ENCODE peak calls at places on chromosomes 4 and X, in ten cellular contexts. B is MM.1S, E is ovary, M is H9, S is suprapubic skin, D is GM23338, N is tibial nerve, Q is mammary epithelial cell, V is lung, I is sigmoid colon. Y is an unnamed sample.

GRCh38 chr4:27463816-27464215 is 603.2 kb downstream of the STIM2 start:
- DNase-seq in D (no peak), E (no peak), Q (peak; percentile 32), M (no peak), V (no peak), B (no peak), N (no peak), I (no peak), S (no peak), Y (no peak)

GRCh38 chrX:132749406-132749805 is 209.0 kb downstream of the HS6ST2 start:
- DNase-seq in V (no peak), I (no peak), D (no peak), Q (no peak), E (no peak), B (no peak), M (no peak), N (no peak), S (no peak), Y (no peak)

GRCh38 chr4:130257271-130257670 is 1161.3 kb downstream of the C4orf33 start:
- DNase-seq in B (no peak), E (no peak), S (no peak), N (no peak), V (no peak), M (no peak), D (no peak), Q (peak; percentile 91), I (no peak), Y (no peak)

GRCh38 chr4:82721819-82722423 is 76.7 kb downstream of the SCD5 start:
- DNase-seq in D (no peak), E (no peak), B (peak; percentile 45), Q (no peak), M (no peak), S (no peak), N (no peak), I (no peak), V (no peak), Y (no peak)

GRCh38 chrX:9293051-9293496 is 171.8 kb upstream of the TBL1X start:
- DNase-seq in E (no peak), V (no peak), I (no peak), B (no peak), M (peak; percentile 77), Q (no peak), D (peak; percentile 74), S (no peak), N (no peak), Y (no peak)

GRCh38 chr4:177961709-177962380 is 519.6 kb upstream of the AGA start:
- DNase-seq in Q (no peak), E (no peak), S (no peak), N (no peak), I (no peak), V (no peak), B (no peak), M (no peak), D (no peak), Y (no peak)

GRCh38 chrX:44225667-44226066 is 117.8 kb downstream of the EFHC2 start:
- DNase-seq in M (no peak), Q (peak; percentile 11), N (no peak), S (no peak), E (no peak), I (no peak), D (no peak), B (no peak), V (no peak), Y (no peak)

GRCh38 chr4:127139788-127140286 is 492.9 kb upstream of the INTU start:
- DNase-seq in E (no peak), B (no peak), D (no peak), V (no peak), I (no peak), Q (no peak), M (no peak), S (no peak), N (no peak), Y (no peak)

GRCh38 chrX:108001218-108001814 is 19.1 kb upstream of the TEX13B start:
- DNase-seq in S (no peak), D (peak; percentile 68), B (peak; percentile 64), V (no peak), I (no peak), E (no peak), Q (peak; percentile 14), N (no peak), M (no peak), Y (no peak)

GRCh38 chr4:37440519-37440900 is 196.0 kb downstream of the NWD2 start:
- DNase-seq in M (no peak), S (no peak), V (no peak), D (no peak), I (no peak), E (no peak), B (no peak), N (no peak), Q (no peak), Y (no peak)

GRCh38 chr4:115950806-115951205 is 837.4 kb upstream of the NDST4 start:
- DNase-seq in I (no peak), N (no peak), B (no peak), V (no peak), D (no peak), E (no peak), Q (no peak), S (no peak), M (no peak), Y (no peak)

GRCh38 chrX:78066110-78066509 is 37.9 kb upstream of the PGK1 start:
- DNase-seq in Q (no peak), V (no peak), D (no peak), M (no peak), S (no peak), N (no peak), I (no peak), E (no peak), B (no peak), Y (no peak)

GRCh38 chrX:78064152-78064551 is 39.9 kb upstream of the PGK1 start:
- DNase-seq in Q (no peak), E (no peak), D (no peak), N (no peak), S (no peak), M (no peak), V (no peak), I (no peak), B (no peak), Y (no peak)

DNA sequence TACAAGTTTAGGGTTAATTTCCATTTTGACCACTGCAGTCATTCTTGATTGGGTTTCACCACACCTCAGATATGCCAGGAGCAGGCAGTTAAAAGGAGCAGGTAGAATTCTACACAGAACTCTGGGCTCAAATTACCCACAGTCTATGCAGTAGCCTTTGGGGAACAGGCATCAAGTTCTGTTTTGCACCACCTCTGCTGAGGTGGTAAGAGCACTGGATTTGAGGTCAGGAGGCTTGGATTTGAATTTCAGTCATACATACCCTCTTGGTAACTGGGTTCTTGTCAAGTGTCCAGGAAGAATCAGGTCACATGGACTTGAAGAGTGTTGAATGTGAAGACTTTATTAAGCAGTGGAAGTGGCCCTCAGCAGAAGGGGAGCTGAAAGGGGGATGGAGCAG is 40.4 kb upstream of the PGK1 start:
- DNase-seq in B (no peak), Q (no peak), V (no peak), E (no peak), I (no peak), M (no peak), D (no peak), S (no peak), N (no peak), Y (no peak)
- H3K27ac ChIP-seq in B (no peak overlapping the region), Q (no peak overlapping the region), V (no peak overlapping the region), E (no peak overlapping the region), I (no peak overlapping the region), M (no peak overlapping the region), D (no peak overlapping the region), S (no peak overlapping the region), N (no peak overlapping the region), Y (no peak overlapping the region)

DNA sequence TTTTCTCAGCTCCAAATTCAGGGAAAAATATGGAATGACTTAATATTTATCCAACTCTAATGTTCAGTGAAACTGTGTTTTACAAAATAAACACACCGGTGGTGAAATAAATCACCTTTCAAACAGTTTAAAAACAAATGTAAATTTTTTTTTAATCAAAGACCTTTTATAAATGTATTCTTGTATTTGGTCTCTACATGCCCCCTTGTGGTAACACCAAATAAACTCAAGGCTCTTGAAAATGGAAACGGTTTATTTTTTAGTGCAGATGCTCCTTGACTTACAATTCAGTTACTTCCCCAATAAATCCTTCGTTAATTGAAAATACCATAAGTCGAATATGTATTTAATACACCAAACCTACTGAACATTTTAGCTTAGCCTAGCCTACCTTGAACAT is 45.9 kb upstream of the ITM2A start:
- DNase-seq in D (peak; percentile 29), E (no peak), S (no peak), Q (peak; percentile 7), V (no peak), M (no peak), I (no peak), N (peak; percentile 6), B (peak; percentile 61), Y (no peak)
- TF ChIP-seq CTCF in D (peak; percentile 41), E (peak; percentile 55), S (no peak), Q (peak; percentile 39), V (no peak), M (peak; percentile 64), I (no peak), N (peak; percentile 13), B (peak; percentile 55), Y (no peak)

GRCh38 chrX:83658731-83659130 is 150.6 kb downstream of the POU3F4 start:
- DNase-seq in N (no peak), Q (no peak), M (no peak), S (no peak), B (peak; percentile 9), D (peak; percentile 1), E (no peak), V (no peak), I (no peak), Y (no peak)
- H3K27ac ChIP-seq in N (no peak overlapping the region), Q (no peak overlapping the region), M (no peak overlapping the region), S (no peak overlapping the region), B (no peak overlapping the region), D (no peak overlapping the region), E (no peak overlapping the region), V (no peak overlapping the region), I (no peak overlapping the region), Y (no peak overlapping the region)

GRCh38 chr4:112905728-112906127 is 143.7 kb upstream of the ANK2 start:
- DNase-seq in I (no peak), D (no peak), B (no peak), Q (no peak), N (no peak), S (no peak), M (no peak), E (no peak), V (no peak), Y (no peak)

GRCh38 chr4:112908511-112908910 is 140.9 kb upstream of the ANK2 start:
- DNase-seq in N (no peak), M (no peak), V (no peak), D (peak; percentile 26), B (no peak), E (no peak), Q (no peak), I (no peak), S (no peak), Y (no peak)

DNA sequence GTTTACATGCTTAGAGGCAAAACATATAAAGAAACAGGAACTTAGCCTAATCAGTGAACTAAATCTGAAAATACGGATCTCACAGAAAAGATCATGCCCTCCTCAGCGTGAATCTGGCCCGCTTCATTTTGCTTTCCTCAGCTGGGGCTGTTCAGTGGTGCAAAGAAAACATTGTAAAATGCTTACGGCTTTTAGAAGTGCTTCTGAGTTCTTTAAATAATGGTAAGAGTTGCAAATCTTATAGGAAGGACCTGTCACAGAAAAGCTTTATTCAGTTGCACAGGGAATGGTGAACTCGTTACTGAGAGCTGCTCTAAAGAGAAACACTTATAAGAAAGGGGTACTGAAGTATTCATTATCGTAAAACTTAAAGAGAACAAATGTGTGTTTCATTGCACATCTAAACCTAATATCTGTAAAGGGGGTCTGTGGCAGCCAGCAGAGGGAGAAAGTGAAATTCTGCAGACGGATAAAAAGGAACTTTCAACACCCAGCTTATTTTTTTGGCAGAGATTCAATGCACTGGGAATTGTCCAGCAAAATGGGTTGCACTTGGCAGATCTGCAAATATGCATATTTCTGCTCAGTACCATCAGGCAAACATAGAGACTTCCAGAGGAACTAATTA is 139.2 kb upstream of the ANK2 start:
- DNase-seq in Q (no peak), I (no peak), E (no peak), B (no peak), V (no peak), S (no peak), N (peak; percentile 38), M (no peak), D (no peak), Y (no peak)
- TF ChIP-seq CTCF in Q (no peak), I (no peak), E (no peak), B (no peak), V (no peak), S (no peak), N (peak; percentile 18), M (no peak), D (no peak), Y (no peak)